ENCODE peak calls at places on chromosome 3, in ten cellular contexts. R, P, T, A, E, Z, K, N, X and J are unnamed samples. For H3K4me1, the result is how much of the 10 kb centered on the place peaks cover.

GRCh38 chr3:10164546-10165393 is at the start of gene IRAK2:
- DNase-seq in R (peak), P (peak), T (no peak), A (peak), E (peak), Z (peak), K (peak), N (peak), X (peak), J (no peak)

GRCh38 chr3:10405816-10406215 is 84.9 kb upstream of the SEC13 start:
- DNase-seq in R (no peak), P (no peak), T (no peak), A (no peak), E (no peak), Z (no peak), K (no peak), N (no peak), X (no peak), J (no peak)

GRCh38 chr3:62139957-62140356 is 233.4 kb downstream of the FEZF2 start:
- DNase-seq in R (no peak), P (no peak), T (no peak), A (no peak), E (no peak), Z (peak), K (no peak), N (no peak), X (peak), J (no peak)

GRCh38 chr3:151440940-151441339 is 19.9 kb downstream of the IGSF10 start:
- DNase-seq in R (no peak), P (no peak), T (no peak), A (no peak), E (no peak), Z (no peak), K (no peak), N (no peak), X (no peak), J (no peak)

GRCh38 chr3:72595927-72596610 is 252.2 kb downstream of the SHQ1 start:
- DNase-seq in R (no peak), P (no peak), T (no peak), A (no peak), E (no peak), Z (no peak), K (no peak), N (no peak), X (no peak), J (no peak)

GRCh38 chr3:52294320-52295150 is 6.9 kb downstream of the GLYCTK start:
- DNase-seq in R (no peak), P (no peak), T (no peak), A (no peak), E (no peak), Z (no peak), K (no peak), N (peak), X (no peak), J (no peak)

GRCh38 chr3:133940536-133940935 is 44.9 kb upstream of the RAB6B start:
- DNase-seq in R (no peak), P (no peak), T (no peak), A (peak), E (no peak), Z (no peak), K (no peak), N (no peak), X (no peak), J (no peak)

GRCh38 chr3:143849854-143850549 is 1.7 kb upstream of the SLC9A9 start:
- DNase-seq in R (no peak), P (peak), T (no peak), A (no peak), E (peak), Z (peak), K (no peak), N (no peak), X (peak), J (no peak)

GRCh38 chr3:134840459-134840858 is 45.4 kb downstream of the EPHB1 start:
- DNase-seq in R (no peak), P (no peak), T (no peak), A (no peak), E (no peak), Z (no peak), K (no peak), N (no peak), X (no peak), J (no peak)

GRCh38 chr3:102114264-102114979 is 265.1 kb downstream of the NFKBIZ start:
- DNase-seq in R (no peak), P (no peak), T (no peak), A (no peak), E (no peak), Z (peak), K (no peak), N (no peak), X (no peak), J (no peak)

GRCh38 chr3:8166013-8166412 is 335.6 kb upstream of the LMCD1 start:
- DNase-seq in R (no peak), P (no peak), T (no peak), A (no peak), E (no peak), Z (no peak), K (no peak), N (no peak), X (no peak), J (no peak)

GRCh38 chr3:50525987-50526386 is 22.6 kb upstream of the CACNA2D2 start:
- DNase-seq in R (no peak), P (peak), T (no peak), A (no peak), E (no peak), Z (peak), K (peak), N (peak), X (peak), J (no peak)

GRCh38 chr3:128549283-128550112 is 56.5 kb upstream of the GATA2 start:
- DNase-seq in R (peak), P (no peak), T (no peak), A (no peak), E (no peak), Z (peak), K (no peak), N (no peak), X (peak), J (peak)

GRCh38 chr3:55417211-55417610 is 69.9 kb downstream of the WNT5A start:
- DNase-seq in R (no peak), P (no peak), T (no peak), A (no peak), E (no peak), Z (no peak), K (no peak), N (no peak), X (no peak), J (no peak)

GRCh38 chr3:9765865-9766264 is 3.9 kb downstream of the CAMK1 start:
- DNase-seq in R (no peak), P (no peak), T (no peak), A (no peak), E (no peak), Z (no peak), K (no peak), N (no peak), X (no peak), J (no peak)

GRCh38 chr3:106333911-106334618 is 465.3 kb upstream of the CBLB start:
- DNase-seq in R (no peak), P (no peak), T (peak), A (no peak), E (no peak), Z (peak), K (no peak), N (no peak), X (peak), J (no peak)

GRCh38 chr3:16482770-16483531 is 30.5 kb downstream of the RFTN1 start:
- DNase-seq in R (no peak), P (no peak), T (no peak), A (no peak), E (no peak), Z (no peak), K (no peak), N (peak), X (no peak), J (no peak)

GRCh38 chr3:131907809-131908208 is 127.0 kb downstream of the CPNE4 start:
- DNase-seq in R (no peak), P (no peak), T (no peak), A (no peak), E (no peak), Z (peak), K (no peak), N (no peak), X (peak), J (no peak)

GRCh38 chr3:48082580-48083187 is 66.5 kb upstream of the MAP4 start:
- DNase-seq in R (no peak), P (no peak), T (no peak), A (no peak), E (no peak), Z (no peak), K (no peak), N (no peak), X (no peak), J (no peak)
- H3K4me1 ChIP-seq in R (half or more), P (under half), T (under half), A (under half), E (under half), Z (under half), K (half or more), N (under half), X (under half), J (half or more)

GRCh38 chr3:120416868-120417267 is 33.9 kb downstream of the FSTL1 start:
- DNase-seq in R (no peak), P (no peak), T (no peak), A (no peak), E (no peak), Z (no peak), K (no peak), N (no peak), X (no peak), J (no peak)
- H3K4me3 ChIP-seq in R (no peak), P (peak), T (no peak), A (peak), E (no peak), Z (no peak), K (no peak), N (no peak), X (peak), J (no peak)

GRCh38 chr3:24440764-24441464 is 53.7 kb downstream of the THRB start:
- DNase-seq in R (no peak), P (no peak), T (no peak), A (no peak), E (no peak), Z (no peak), K (no peak), N (no peak), X (no peak), J (no peak)
- H3K4me1 ChIP-seq in R (under half), P (under half), T (under half), A (under half), E (under half), Z (under half), K (under half), N (under half), X (under half), J (under half)

GRCh38 chr3:179038216-179038898 is 33.3 kb downstream of the ZMAT3 start:
- DNase-seq in R (no peak), P (no peak), T (no peak), A (no peak), E (no peak), Z (no peak), K (no peak), N (no peak), X (no peak), J (no peak)

GRCh38 chr3:179036226-179036625 is 35.4 kb downstream of the ZMAT3 start:
- DNase-seq in R (no peak), P (no peak), T (no peak), A (no peak), E (no peak), Z (no peak), K (no peak), N (no peak), X (no peak), J (no peak)

GRCh38 chr3:179035232-179035631 is 36.4 kb downstream of the ZMAT3 start:
- DNase-seq in R (no peak), P (no peak), T (no peak), A (no peak), E (no peak), Z (no peak), K (no peak), N (no peak), X (no peak), J (no peak)

GRCh38 chr3:179036626-179037300 is 34.8 kb downstream of the ZMAT3 start:
- DNase-seq in R (no peak), P (no peak), T (no peak), A (no peak), E (no peak), Z (no peak), K (no peak), N (no peak), X (no peak), J (no peak)

DNA sequence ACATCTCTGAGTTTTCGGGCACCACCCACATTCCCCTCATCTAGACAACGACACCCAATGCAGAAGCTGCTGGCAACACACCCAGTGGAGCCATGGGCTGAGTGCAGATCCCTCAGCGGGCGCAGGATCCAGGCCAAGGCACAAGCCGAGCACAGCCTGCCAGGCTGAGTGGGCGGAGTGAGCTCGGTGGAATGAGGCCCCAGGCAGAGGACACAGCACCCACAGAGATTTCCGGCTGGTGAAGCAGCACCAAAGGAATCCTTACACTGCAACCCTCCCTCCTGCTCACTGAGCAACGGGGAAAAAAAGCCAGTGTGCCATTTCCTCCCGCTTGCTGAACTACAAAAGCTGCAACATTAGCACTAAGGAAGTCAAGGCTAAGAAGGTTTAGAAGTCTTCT is 34.2 kb downstream of the ZMAT3 start:
- DNase-seq in R (no peak), P (no peak), T (no peak), A (peak), E (peak), Z (peak), K (no peak), N (no peak), X (peak), J (no peak)
- H3K4me3 ChIP-seq in R (no peak), P (no peak), T (no peak), A (peak), E (no peak), Z (no peak), K (no peak), N (no peak), X (no peak), J (no peak)

GRCh38 chr3:177802151-177802900 is 605.0 kb upstream of the TBL1XR1 start:
- DNase-seq in R (no peak), P (no peak), T (no peak), A (no peak), E (no peak), Z (no peak), K (no peak), N (no peak), X (peak), J (no peak)

GRCh38 chr3:177804646-177805045 is 607.4 kb upstream of the TBL1XR1 start:
- DNase-seq in R (no peak), P (no peak), T (no peak), A (no peak), E (no peak), Z (no peak), K (no peak), N (no peak), X (no peak), J (no peak)

GRCh38 chr3:177807150-177807875 is 610.0 kb upstream of the TBL1XR1 start:
- DNase-seq in R (no peak), P (no peak), T (no peak), A (no peak), E (no peak), Z (peak), K (no peak), N (no peak), X (peak), J (no peak)

GRCh38 chr3:177803495-177803894 is 606.2 kb upstream of the TBL1XR1 start:
- DNase-seq in R (no peak), P (no peak), T (no peak), A (no peak), E (no peak), Z (no peak), K (no peak), N (no peak), X (no peak), J (no peak)

GRCh38 chr3:177804032-177804431 is 606.8 kb upstream of the TBL1XR1 start:
- DNase-seq in R (no peak), P (no peak), T (no peak), A (no peak), E (no peak), Z (no peak), K (no peak), N (no peak), X (no peak), J (no peak)
- H3K4me1 ChIP-seq in R (under half), P (under half), T (under half), A (under half), E (under half), Z (under half), K (under half), N (under half), X (under half), J (under half)

DNA sequence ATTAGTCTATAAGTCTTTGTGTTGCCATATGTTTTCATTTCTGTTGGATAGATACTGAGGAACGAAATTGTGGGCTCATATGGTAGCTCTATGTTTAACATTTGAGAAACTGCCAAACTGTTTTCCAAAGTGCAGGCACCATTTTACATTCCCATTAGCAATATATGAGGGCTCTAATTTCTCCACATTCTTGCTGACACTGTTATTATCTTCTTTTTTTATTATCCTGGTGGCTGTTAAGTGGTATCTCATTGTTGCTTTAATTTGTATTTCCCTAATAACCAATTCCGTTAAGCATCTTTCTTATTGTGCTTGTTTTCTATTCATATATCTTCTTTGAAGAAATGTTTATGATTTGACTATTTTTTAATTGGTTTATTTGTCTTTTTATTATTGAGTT is 1.9 kb upstream of the PIK3R4 start:
- DNase-seq in R (no peak), P (no peak), T (no peak), A (no peak), E (no peak), Z (peak), K (no peak), N (no peak), X (no peak), J (no peak)
- H3K4me3 ChIP-seq in R (no peak), P (peak), T (peak), A (peak), E (no peak), Z (no peak), K (peak), N (peak), X (peak), J (no peak)

GRCh38 chr3:31878231-31878838 is 102.7 kb downstream of the OSBPL10 start:
- DNase-seq in R (no peak), P (no peak), T (no peak), A (no peak), E (no peak), Z (peak), K (no peak), N (no peak), X (peak), J (no peak)
- H3K4me1 ChIP-seq in R (under half), P (under half), T (under half), A (under half), E (under half), Z (under half), K (under half), N (under half), X (under half), J (under half)

GRCh38 chr3:178289544-178290160 is 246.6 kb upstream of the KCNMB2 start:
- DNase-seq in R (no peak), P (no peak), T (no peak), A (peak), E (peak), Z (peak), K (no peak), N (no peak), X (peak), J (no peak)

GRCh38 chr3:178295257-178295912 is 240.9 kb upstream of the KCNMB2 start:
- DNase-seq in R (no peak), P (no peak), T (no peak), A (no peak), E (no peak), Z (peak), K (no peak), N (no peak), X (peak), J (no peak)

GRCh38 chr3:178288074-178288473 is 248.2 kb upstream of the KCNMB2 start:
- DNase-seq in R (no peak), P (no peak), T (no peak), A (no peak), E (no peak), Z (no peak), K (no peak), N (no peak), X (no peak), J (no peak)

GRCh38 chr3:178291555-178291954 is 244.7 kb upstream of the KCNMB2 start:
- DNase-seq in R (no peak), P (no peak), T (no peak), A (no peak), E (no peak), Z (no peak), K (no peak), N (no peak), X (no peak), J (no peak)

DNA sequence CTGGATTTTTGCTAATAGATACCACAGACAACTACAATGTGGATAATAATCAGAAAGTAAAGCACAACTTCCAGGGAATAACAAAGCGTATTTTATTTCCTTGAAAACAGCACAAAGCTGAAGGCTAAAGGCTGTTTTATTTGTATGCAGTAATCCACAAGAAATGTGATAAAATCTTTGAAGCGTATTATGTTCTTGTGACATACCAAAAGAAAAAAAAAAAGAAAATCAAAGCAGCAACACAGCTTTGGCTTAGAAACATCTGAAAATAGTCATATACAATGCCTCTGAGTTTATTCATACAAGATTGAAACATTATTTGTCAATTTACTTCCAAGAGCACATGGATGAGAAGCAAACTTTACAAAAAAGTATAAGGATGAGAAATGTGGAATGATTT is 244.3 kb upstream of the KCNMB2 start:
- DNase-seq in R (no peak), P (no peak), T (no peak), A (no peak), E (no peak), Z (no peak), K (no peak), N (no peak), X (no peak), J (no peak)
- H3K4me3 ChIP-seq in R (no peak), P (no peak), T (no peak), A (no peak), E (no peak), Z (no peak), K (no peak), N (no peak), X (no peak), J (no peak)